ENCODE peak calls at places on chromosomes 6 and 20, in four cellular contexts. One of them, this sample, is unnamed.

GRCh38 chr6:13698715-13699114 is 12.9 kb downstream of the RANBP9 start:
- DNase-seq in H1: no peak
- DNase-seq in mesenchymal stem cell: no peak
- DNase-seq in IMR-90: no peak
- DNase-seq in this sample: no peak

GRCh38 chr6:108561742-108562502 is 1.2 kb downstream of the FOXO3 start:
- DNase-seq in IMR-90: peak
- DNase-seq in H1: peak
- DNase-seq in mesenchymal stem cell: peak
- DNase-seq in this sample: peak

GRCh38 chr6:69232506-69233194 is 564.2 kb downstream of the LMBRD1 start:
- DNase-seq in H1: peak
- DNase-seq in IMR-90: peak
- DNase-seq in mesenchymal stem cell: peak
- DNase-seq in this sample: peak

GRCh38 chr6:134256862-134257261 is 61.0 kb downstream of the SGK1 start:
- DNase-seq in IMR-90: no peak
- DNase-seq in H1: no peak
- DNase-seq in mesenchymal stem cell: no peak
- DNase-seq in this sample: peak

GRCh38 chr20:49668181-49668877 is 45.3 kb downstream of the B4GALT5 start:
- DNase-seq in H1: no peak
- DNase-seq in mesenchymal stem cell: no peak
- DNase-seq in IMR-90: no peak
- DNase-seq in this sample: no peak

GRCh38 chr20:31823360-31824124 is 4.4 kb downstream of the MYLK2 start:
- DNase-seq in mesenchymal stem cell: no peak
- DNase-seq in H1: no peak
- DNase-seq in IMR-90: no peak
- DNase-seq in this sample: no peak

GRCh38 chr6:44085219-44085618 is 42.0 kb downstream of the MRPL14 start:
- DNase-seq in mesenchymal stem cell: no peak
- DNase-seq in H1: no peak
- DNase-seq in IMR-90: no peak
- DNase-seq in this sample: no peak

GRCh38 chr6:115838763-115839401 is 221.8 kb downstream of the FRK start:
- DNase-seq in IMR-90: peak
- DNase-seq in mesenchymal stem cell: peak
- DNase-seq in H1: peak
- DNase-seq in this sample: peak

GRCh38 chr20:46118481-46119020 is 437 bp downstream of the CD40 start:
- DNase-seq in mesenchymal stem cell: peak
- DNase-seq in H1: peak
- DNase-seq in IMR-90: no peak
- DNase-seq in this sample: peak

GRCh38 chr6:106512048-106512957 is 117.0 kb downstream of the RTN4IP1 start:
- DNase-seq in H1: peak
- DNase-seq in IMR-90: no peak
- DNase-seq in mesenchymal stem cell: peak
- DNase-seq in this sample: peak

GRCh38 chr6:39387785-39388184 is 65.3 kb upstream of the KCNK16 start:
- DNase-seq in H1: no peak
- DNase-seq in IMR-90: no peak
- DNase-seq in mesenchymal stem cell: no peak
- DNase-seq in this sample: no peak

GRCh38 chr6:93417421-93417996 is 1.9 kb downstream of the EPHA7 start:
- DNase-seq in mesenchymal stem cell: peak
- DNase-seq in IMR-90: no peak
- DNase-seq in H1: no peak
- DNase-seq in this sample: no peak

GRCh38 chr6:160971151-160971550 is 20.4 kb upstream of the MAP3K4 start:
- DNase-seq in H1: no peak
- DNase-seq in mesenchymal stem cell: no peak
- DNase-seq in IMR-90: no peak
- DNase-seq in this sample: no peak

GRCh38 chr20:21510414-21510971 is 3.4 kb downstream of the NKX2-2 start:
- DNase-seq in H1: peak
- DNase-seq in IMR-90: no peak
- DNase-seq in mesenchymal stem cell: no peak
- DNase-seq in this sample: peak

GRCh38 chr6:87645080-87645479 is 55.1 kb downstream of the ORC3 start:
- DNase-seq in mesenchymal stem cell: no peak
- DNase-seq in H1: no peak
- DNase-seq in IMR-90: no peak
- DNase-seq in this sample: no peak

GRCh38 chr6:111939902-111940301 is 66.7 kb upstream of the FYN start:
- DNase-seq in H1: no peak
- DNase-seq in IMR-90: no peak
- DNase-seq in mesenchymal stem cell: no peak
- DNase-seq in this sample: no peak

GRCh38 chr6:13397359-13398080 is 69.2 kb upstream of the TBC1D7 start:
- DNase-seq in IMR-90: no peak
- DNase-seq in H1: no peak
- DNase-seq in mesenchymal stem cell: no peak
- DNase-seq in this sample: no peak

GRCh38 chr20:58832442-58832841 is 18.3 kb downstream of the GNAS-AS1 start:
- DNase-seq in mesenchymal stem cell: peak
- DNase-seq in H1: no peak
- DNase-seq in IMR-90: no peak
- DNase-seq in this sample: no peak

GRCh38 chr6:53811082-53811481 is 16.3 kb downstream of the LRRC1 start:
- DNase-seq in mesenchymal stem cell: peak
- DNase-seq in IMR-90: no peak
- DNase-seq in H1: no peak
- DNase-seq in this sample: peak

GRCh38 chr20:37517371-37517748 is 3.7 kb upstream of the NNAT start:
- DNase-seq in IMR-90: no peak
- DNase-seq in mesenchymal stem cell: no peak
- DNase-seq in H1: no peak
- DNase-seq in this sample: no peak

GRCh38 chr20:37442547-37442946 is 78.5 kb upstream of the NNAT start:
- DNase-seq in H1: no peak
- DNase-seq in mesenchymal stem cell: no peak
- DNase-seq in IMR-90: no peak
- DNase-seq in this sample: no peak

GRCh38 chr6:52049252-52050050 is 38.0 kb downstream of the PKHD1 start:
- DNase-seq in IMR-90: peak
- DNase-seq in mesenchymal stem cell: peak
- DNase-seq in H1: no peak
- DNase-seq in this sample: no peak

GRCh38 chr6:100346203-100346602 is 118.5 kb downstream of the SIM1 start:
- DNase-seq in mesenchymal stem cell: no peak
- DNase-seq in IMR-90: peak
- DNase-seq in H1: no peak
- DNase-seq in this sample: no peak

GRCh38 chr20:35954907-35955251 is 577 bp upstream of the SCAND1 start:
- DNase-seq in mesenchymal stem cell: peak
- DNase-seq in IMR-90: peak
- DNase-seq in H1: no peak
- DNase-seq in this sample: no peak

GRCh38 chr6:22221630-22222029 is 75.2 kb downstream of the PRL start:
- DNase-seq in H1: no peak
- DNase-seq in mesenchymal stem cell: no peak
- DNase-seq in IMR-90: no peak
- DNase-seq in this sample: peak

GRCh38 chr6:46734867-46735719 is at the start of gene PLA2G7:
- DNase-seq in H1: peak
- DNase-seq in mesenchymal stem cell: peak
- DNase-seq in IMR-90: no peak
- DNase-seq in this sample: peak

GRCh38 chr6:21264288-21264818 is 329.2 kb upstream of the SOX4 start:
- DNase-seq in H1: no peak
- DNase-seq in mesenchymal stem cell: no peak
- DNase-seq in IMR-90: no peak
- DNase-seq in this sample: no peak

GRCh38 chr6:43669922-43670622 is 17.5 kb downstream of the MRPS18A start:
- DNase-seq in IMR-90: no peak
- DNase-seq in mesenchymal stem cell: no peak
- DNase-seq in H1: peak
- DNase-seq in this sample: peak

GRCh38 chr20:3995067-3995748 is 20.1 kb downstream of the RNF24 start:
- DNase-seq in H1: no peak
- DNase-seq in mesenchymal stem cell: peak
- DNase-seq in IMR-90: peak
- DNase-seq in this sample: no peak

GRCh38 chr20:51189814-51190782 is 167.2 kb upstream of the KCNG1 start:
- DNase-seq in IMR-90: no peak
- DNase-seq in H1: no peak
- DNase-seq in mesenchymal stem cell: no peak
- DNase-seq in this sample: peak

GRCh38 chr6:119543332-119543731 is 193.8 kb upstream of the MAN1A1 start:
- DNase-seq in IMR-90: no peak
- DNase-seq in mesenchymal stem cell: no peak
- DNase-seq in H1: no peak
- DNase-seq in this sample: no peak
- H3K27ac ChIP-seq in IMR-90: no peak
- H3K27ac ChIP-seq in mesenchymal stem cell: no peak
- H3K27ac ChIP-seq in H1: no peak
- H3K27ac ChIP-seq in this sample: no peak

GRCh38 chr6:6712258-6712978 is 123.9 kb downstream of the LY86 start:
- DNase-seq in mesenchymal stem cell: peak
- DNase-seq in H1: no peak
- DNase-seq in IMR-90: peak
- DNase-seq in this sample: no peak
- H2BK15ac ChIP-seq in mesenchymal stem cell: peak
- H2BK15ac ChIP-seq in H1: peak
- H2BK15ac ChIP-seq in IMR-90: no peak
- H2BK15ac ChIP-seq in this sample: no peak

GRCh38 chr6:122772724-122773123 is 6.8 kb upstream of the FABP7 start:
- DNase-seq in IMR-90: no peak
- DNase-seq in H1: no peak
- DNase-seq in mesenchymal stem cell: no peak
- DNase-seq in this sample: no peak
- H3K27ac ChIP-seq in IMR-90: no peak
- H3K27ac ChIP-seq in H1: no peak
- H3K27ac ChIP-seq in mesenchymal stem cell: no peak
- H3K27ac ChIP-seq in this sample: no peak

GRCh38 chr20:62430311-62430853 is 3.0 kb upstream of the RBBP8NL start:
- DNase-seq in mesenchymal stem cell: no peak
- DNase-seq in H1: no peak
- DNase-seq in IMR-90: no peak
- DNase-seq in this sample: no peak

GRCh38 chr20:62427172-62428007 is at the start of gene RBBP8NL:
- DNase-seq in H1: peak
- DNase-seq in IMR-90: no peak
- DNase-seq in mesenchymal stem cell: no peak
- DNase-seq in this sample: peak

GRCh38 chr20:62428008-62428384 is 657 bp upstream of the RBBP8NL start:
- DNase-seq in IMR-90: no peak
- DNase-seq in H1: no peak
- DNase-seq in mesenchymal stem cell: no peak
- DNase-seq in this sample: no peak

GRCh38 chr20:62429455-62430310 is 2.3 kb upstream of the RBBP8NL start:
- DNase-seq in H1: no peak
- DNase-seq in IMR-90: no peak
- DNase-seq in mesenchymal stem cell: no peak
- DNase-seq in this sample: no peak

GRCh38 chr20:62428396-62429160 is 1.2 kb upstream of the RBBP8NL start:
- DNase-seq in IMR-90: no peak
- DNase-seq in H1: no peak
- DNase-seq in mesenchymal stem cell: no peak
- DNase-seq in this sample: no peak
- H2BK15ac ChIP-seq in IMR-90: no peak
- H2BK15ac ChIP-seq in H1: peak
- H2BK15ac ChIP-seq in mesenchymal stem cell: no peak
- H2BK15ac ChIP-seq in this sample: no peak

DNA sequence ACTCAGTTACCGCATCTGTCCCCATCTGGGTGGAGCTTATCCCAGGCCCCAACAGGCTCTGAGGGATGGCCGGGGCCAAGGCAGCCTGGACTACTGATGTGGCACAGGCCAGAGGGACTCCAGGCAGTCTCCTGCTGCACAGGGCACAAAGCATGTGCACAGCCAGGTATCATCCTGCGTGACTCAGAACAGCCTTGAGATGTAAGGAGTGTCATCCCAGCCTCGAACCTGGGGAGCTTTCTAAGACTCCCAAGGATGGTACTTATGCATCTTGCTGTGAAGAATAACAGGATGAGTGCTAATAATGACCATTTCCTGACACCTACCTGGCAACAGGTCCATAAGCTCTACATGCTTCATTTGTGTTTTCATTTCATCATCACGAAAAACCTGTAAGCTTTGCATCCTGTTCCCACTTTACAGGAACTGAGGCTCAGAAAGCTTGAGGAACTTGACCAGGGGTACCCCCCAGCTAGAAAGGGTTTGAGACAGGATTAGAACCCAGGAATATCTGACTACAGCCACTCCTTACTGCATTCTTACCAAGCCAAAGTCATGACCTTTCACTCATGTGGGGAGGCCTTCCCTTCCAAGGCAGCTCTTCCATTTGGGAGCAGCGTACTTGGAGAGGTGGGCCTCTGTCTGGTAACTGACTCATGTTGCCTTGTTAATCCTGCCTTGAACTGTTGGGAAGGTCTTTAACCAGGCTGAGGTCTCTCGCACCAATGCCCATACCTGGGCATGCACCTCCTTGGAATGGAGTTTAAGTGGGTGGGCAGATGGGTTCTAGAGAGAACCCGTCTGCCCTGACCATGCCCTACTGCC is 1.9 kb downstream of the TRIB3 start:
- DNase-seq in IMR-90: no peak
- DNase-seq in H1: no peak
- DNase-seq in mesenchymal stem cell: peak
- DNase-seq in this sample: no peak
- H3K27ac ChIP-seq in IMR-90: peak
- H3K27ac ChIP-seq in H1: no peak
- H3K27ac ChIP-seq in mesenchymal stem cell: no peak
- H3K27ac ChIP-seq in this sample: no peak

DNA sequence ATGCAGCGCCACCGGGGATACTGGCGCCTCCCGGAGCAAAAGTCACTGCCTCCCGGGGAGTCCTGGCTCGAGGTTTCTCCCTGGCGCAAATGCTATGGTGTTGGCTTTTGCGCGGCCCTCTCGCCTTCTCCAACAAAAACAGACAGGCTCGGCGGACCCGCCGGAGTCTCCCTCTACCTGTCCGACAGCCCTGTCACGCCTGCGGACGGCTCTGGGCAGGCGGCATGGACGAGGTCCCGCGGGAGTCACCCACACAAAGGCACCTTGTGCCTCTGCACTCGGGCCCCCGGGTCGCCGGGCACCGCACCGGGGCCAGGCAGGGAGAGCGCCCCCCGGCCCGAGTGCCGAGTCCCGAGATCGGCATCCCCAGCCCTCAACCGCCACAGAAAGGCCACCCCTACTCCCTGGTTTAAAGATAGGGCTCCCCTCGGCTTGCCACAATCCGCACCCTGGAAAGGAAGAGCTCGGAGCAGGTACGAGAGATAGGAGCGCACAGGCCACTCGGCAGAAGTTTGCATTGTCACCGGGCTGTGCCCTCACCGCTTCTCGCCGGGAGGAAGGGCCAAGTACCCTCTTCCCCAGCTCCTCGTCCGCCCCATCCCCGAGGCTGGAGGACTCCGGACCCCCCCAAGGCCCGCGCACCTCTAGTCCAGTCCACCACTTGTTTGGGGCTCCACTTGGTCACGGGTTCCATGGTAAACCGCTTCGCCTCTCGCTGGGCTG is 903 bp downstream of the CNKSR3 start:
- DNase-seq in mesenchymal stem cell: peak
- DNase-seq in IMR-90: no peak
- DNase-seq in H1: peak
- DNase-seq in this sample: peak
- H2BK15ac ChIP-seq in mesenchymal stem cell: peak
- H2BK15ac ChIP-seq in IMR-90: no peak
- H2BK15ac ChIP-seq in H1: no peak
- H2BK15ac ChIP-seq in this sample: no peak